ENCODE peak calls at places on chromosome 7, in five cellular contexts. K is Caco-2, I is ovary, N is GM23338, C is HCT116. J is an unnamed sample.

GRCh38 chr7:111238891-111239290 is 148.0 kb downstream of the LRRN3 start:
- DNase-seq in K (no peak), I (no peak), N (no peak), C (no peak), J (no peak)

GRCh38 chr7:87312215-87312865 is 33.1 kb upstream of the CROT start:
- DNase-seq in K (peak; percentile 56), I (peak; percentile 24), N (peak; percentile 68), C (peak; percentile 29), J (no peak)

GRCh38 chr7:42065942-42066341 is 171.1 kb downstream of the GLI3 start:
- DNase-seq in K (no peak), I (no peak), N (peak; percentile 60), C (no peak), J (no peak)

GRCh38 chr7:64590971-64591370 is 28.1 kb upstream of the ZNF680 start:
- DNase-seq in K (no peak), I (no peak), N (no peak), C (no peak), J (no peak)

GRCh38 chr7:17546206-17546998 is 247.9 kb downstream of the AHR start:
- DNase-seq in K (no peak), I (no peak), N (no peak), C (no peak), J (no peak)

GRCh38 chr7:27901028-27901760 is 161.2 kb downstream of the TAX1BP1 start:
- DNase-seq in K (no peak), I (no peak), N (no peak), C (no peak), J (no peak)

GRCh38 chr7:23018747-23019146 is 4.8 kb upstream of the HYCC1 start:
- DNase-seq in K (no peak), I (no peak), N (peak; percentile 45), C (no peak), J (no peak)

GRCh38 chr7:69633122-69633892 is 35.0 kb downstream of the AUTS2 start:
- DNase-seq in K (no peak), I (no peak), N (no peak), C (no peak), J (no peak)

GRCh38 chr7:1919539-1920265 is 249.6 kb downstream of the ELFN1 start:
- DNase-seq in K (no peak), I (no peak), N (no peak), C (no peak), J (no peak)

GRCh38 chr7:155864991-155865690 is 52.9 kb upstream of the SHH start:
- DNase-seq in K (peak; percentile 17), I (no peak), N (no peak), C (no peak), J (no peak)

GRCh38 chr7:96121752-96122151 is 200.1 kb downstream of the SLC25A13 start:
- DNase-seq in K (no peak), I (no peak), N (no peak), C (no peak), J (no peak)
- TF ChIP-seq CTCF in K (no peak), I (no peak), N (no peak), C (no peak), J (no peak)

DNA sequence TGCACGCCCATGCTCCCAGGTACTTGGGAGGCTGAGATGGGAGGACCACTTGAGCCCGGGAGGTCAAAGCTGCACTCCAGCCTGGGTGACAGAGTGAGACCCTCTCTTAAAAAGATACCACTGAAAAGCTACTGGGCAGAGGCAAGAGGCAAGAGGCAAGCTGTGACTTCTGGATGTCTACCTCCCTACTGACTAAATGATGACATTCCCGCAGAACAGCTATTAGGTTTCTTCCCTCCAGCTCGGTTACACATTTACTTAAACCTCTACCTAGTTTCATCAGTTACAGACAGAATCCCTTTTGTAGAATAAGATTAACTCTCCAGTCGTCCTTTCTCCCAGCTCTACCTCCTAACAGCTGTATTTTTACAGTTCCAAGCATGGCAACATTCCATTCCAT is 21.2 kb downstream of the RHEB start:
- DNase-seq in K (no peak), I (no peak), N (no peak), C (no peak), J (no peak)
- H3K4me1 ChIP-seq in K (peaks cover 52% of the 10 kb centered on the region), I (peaks cover 10% of the 10 kb centered on the region), N (peaks cover 33% of the 10 kb centered on the region), C (peaks cover 29% of the 10 kb centered on the region), J (peaks cover 10% of the 10 kb centered on the region)

GRCh38 chr7:19116121-19117080 is 1.0 kb downstream of the TWIST1 start:
- DNase-seq in K (no peak), I (no peak), N (peak; percentile 63), C (no peak), J (peak; percentile 64)

GRCh38 chr7:19113001-19113349 is 4.5 kb downstream of the TWIST1 start:
- DNase-seq in K (no peak), I (no peak), N (no peak), C (no peak), J (no peak)

GRCh38 chr7:19114591-19114855 is 2.9 kb downstream of the TWIST1 start:
- DNase-seq in K (no peak), I (no peak), N (no peak), C (no peak), J (no peak)

GRCh38 chr7:19112290-19113000 is 5.0 kb downstream of the TWIST1 start:
- DNase-seq in K (no peak), I (no peak), N (peak; percentile 51), C (no peak), J (no peak)

GRCh38 chr7:19113855-19114590 is 3.4 kb downstream of the TWIST1 start:
- DNase-seq in K (no peak), I (no peak), N (no peak), C (no peak), J (no peak)
- H3K27me3 ChIP-seq in K (no peaks in the 10 kb centered on the region), I (no peaks in the 10 kb centered on the region), N (peaks cover 98% of the 10 kb centered on the region), C (no peaks in the 10 kb centered on the region), J (peaks cover 97% of the 10 kb centered on the region)

GRCh38 chr7:74164985-74165456 is 9.1 kb upstream of the EIF4H start:
- DNase-seq in K (no peak), I (peak; percentile 69), N (peak; percentile 80), C (no peak), J (no peak)
- TF ChIP-seq CTCF in K (peak; percentile 14), I (peak; percentile 25), N (peak; percentile 81), C (peak; percentile 58), J (peak; percentile 39)

GRCh38 chr7:130386876-130387275 is 6.6 kb downstream of the CPA1 start:
- DNase-seq in K (no peak), I (no peak), N (no peak), C (no peak), J (no peak)
- H3K4me1 ChIP-seq in K (peaks cover 4% of the 10 kb centered on the region), I (no peaks in the 10 kb centered on the region), N (no peaks in the 10 kb centered on the region), C (no peaks in the 10 kb centered on the region), J (no peaks in the 10 kb centered on the region)

DNA sequence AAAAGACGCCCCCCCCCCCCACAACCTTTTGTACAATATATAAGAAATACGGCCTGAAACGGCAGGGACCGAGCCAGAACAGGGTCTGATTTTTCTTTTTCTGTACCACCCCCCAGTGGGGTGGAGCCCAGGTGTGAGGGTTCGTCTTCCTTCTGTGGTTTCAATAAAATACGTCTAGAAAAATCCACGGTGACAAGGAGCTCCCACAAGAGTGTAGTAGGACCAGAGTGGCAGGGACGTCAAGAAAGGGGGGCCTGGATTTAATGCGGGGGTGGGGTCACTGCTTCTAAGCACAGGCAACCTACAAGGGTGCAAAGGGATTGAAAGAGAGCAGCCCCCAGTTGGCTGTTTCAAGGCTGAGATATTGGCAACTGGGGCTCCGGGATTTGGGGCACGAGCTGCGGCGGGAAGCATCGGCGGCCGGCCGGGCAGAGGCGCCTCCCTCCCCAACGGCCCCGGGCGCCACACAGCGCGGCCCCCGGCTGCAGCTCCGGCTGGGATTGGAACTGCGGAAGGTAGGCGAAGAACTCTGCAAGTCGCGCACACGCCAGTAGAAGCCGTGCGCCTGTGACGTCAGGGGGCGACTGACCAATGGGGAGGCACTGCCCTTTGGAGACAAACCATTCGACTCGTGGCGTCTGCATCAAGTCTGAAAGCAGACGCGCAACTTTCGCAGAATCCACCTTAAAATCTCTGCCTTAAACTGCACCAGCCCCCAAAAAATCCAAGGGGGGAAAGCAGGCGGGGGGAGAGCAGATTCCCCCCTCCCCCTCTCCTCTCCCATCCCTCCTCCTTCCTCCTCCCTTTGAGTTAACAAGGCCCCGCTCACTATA is at the start of gene DLX6:
- DNase-seq in K (peak; percentile 90), I (peak; percentile 67), N (peak; percentile 96), C (no peak), J (no peak)
- H3K27me3 ChIP-seq in K (no peaks in the 10 kb centered on the region), I (peaks cover 5% of the 10 kb centered on the region), N (peaks cover 99% of the 10 kb centered on the region), C (peaks cover 17% of the 10 kb centered on the region), J (peaks cover 99% of the 10 kb centered on the region)

GRCh38 chr7:158355456-158356065 is 232.1 kb downstream of the PTPRN2 start:
- DNase-seq in K (no peak), I (no peak), N (peak; percentile 52), C (peak; percentile 4), J (no peak)
- TF ChIP-seq CTCF in K (peak; percentile 28), I (no peak), N (peak; percentile 41), C (peak; percentile 64), J (no peak)

J was measured in upper lobe of right lung.